ENCODE peak calls at places on chromosomes 11 and 22, in six cellular contexts. Z, G, Y, U, X and W are unnamed samples.

GRCh38 chr11:446886-447285 is 3.2 kb upstream of the PTDSS2 start:
- DNase-seq in Z (no peak), G (no peak), Y (no peak), U (peak), X (no peak), W (no peak)

GRCh38 chr11:76782526-76783293 is 446 bp upstream of the TSKU start:
- DNase-seq in Z (peak), G (peak), Y (peak), U (peak), X (no peak), W (peak)

GRCh38 chr11:119980431-119980830 is 157.5 kb downstream of the TRIM29 start:
- DNase-seq in Z (no peak), G (no peak), Y (no peak), U (no peak), X (no peak), W (no peak)

GRCh38 chr11:11978792-11979486 is 29.5 kb downstream of the DKK3 start:
- DNase-seq in Z (peak), G (no peak), Y (peak), U (no peak), X (no peak), W (peak)

GRCh38 chr11:128775513-128775912 is 81.6 kb downstream of the FLI1 start:
- DNase-seq in Z (no peak), G (no peak), Y (no peak), U (no peak), X (no peak), W (peak)

GRCh38 chr11:299951-300735 is 817 bp upstream of the IFITM5 start:
- DNase-seq in Z (peak), G (no peak), Y (no peak), U (no peak), X (no peak), W (no peak)

GRCh38 chr11:81394324-81394723 is 1339.3 kb downstream of the FAM181B start:
- DNase-seq in Z (no peak), G (no peak), Y (no peak), U (no peak), X (no peak), W (no peak)

GRCh38 chr11:43870981-43871550 is 9.6 kb upstream of the ALKBH3 start:
- DNase-seq in Z (no peak), G (no peak), Y (no peak), U (no peak), X (no peak), W (peak)

GRCh38 chr11:112024178-112024777 is 930 bp upstream of the DLAT start:
- DNase-seq in Z (no peak), G (peak), Y (no peak), U (no peak), X (no peak), W (no peak)

GRCh38 chr22:20673341-20674195 is 100.3 kb upstream of the SERPIND1 start:
- DNase-seq in Z (no peak), G (no peak), Y (no peak), U (no peak), X (no peak), W (no peak)

GRCh38 chr11:45456686-45457085 is 170.5 kb upstream of the SYT13 start:
- DNase-seq in Z (no peak), G (no peak), Y (no peak), U (no peak), X (no peak), W (no peak)

GRCh38 chr11:65864758-65865471 is 4.7 kb downstream of the MUS81 start:
- DNase-seq in Z (no peak), G (no peak), Y (no peak), U (no peak), X (no peak), W (no peak)

GRCh38 chr11:125224391-125225015 is 60.0 kb downstream of the PKNOX2 start:
- DNase-seq in Z (peak), G (no peak), Y (peak), U (no peak), X (no peak), W (no peak)

GRCh38 chr11:87173185-87174039 is 135.7 kb downstream of the TMEM135 start:
- DNase-seq in Z (no peak), G (no peak), Y (no peak), U (no peak), X (no peak), W (peak)

GRCh38 chr11:115745545-115746265 is 241.5 kb upstream of the CADM1 start:
- DNase-seq in Z (peak), G (no peak), Y (peak), U (no peak), X (no peak), W (no peak)

GRCh38 chr11:96012086-96012824 is 88.3 kb upstream of the MTMR2 start:
- DNase-seq in Z (peak), G (peak), Y (peak), U (no peak), X (no peak), W (peak)

GRCh38 chr11:113818426-113818825 is 38.8 kb downstream of the CLDN25 start:
- DNase-seq in Z (no peak), G (no peak), Y (no peak), U (no peak), X (no peak), W (peak)

GRCh38 chr22:23553922-23554870 is 25.9 kb downstream of the IGLL1 start:
- DNase-seq in Z (no peak), G (no peak), Y (no peak), U (no peak), X (no peak), W (no peak)

GRCh38 chr11:27795955-27796861 is 96.0 kb upstream of the BDNF start:
- DNase-seq in Z (no peak), G (no peak), Y (peak), U (peak), X (no peak), W (no peak)